ENCODE peak calls at places on chromosome 15, in six cellular contexts. D is thoracic aorta, N is endothelial cell of umbilical vein, F is spleen, L is cardiac muscle cell, M is fibroblast of lung. U is an unnamed sample.

GRCh38 chr15:60569596-60569995 is 90.7 kb upstream of the ICE2 start:
- DNase-seq in M (no peak), L (no peak), N (no peak), F (no peak), D (no peak), U (no peak)

GRCh38 chr15:99447497-99448371 is 118.0 kb upstream of the MEF2A start:
- DNase-seq in D (no peak), M (no peak), F (no peak), L (peak; percentile 59), N (peak; percentile 19), U (no peak)

GRCh38 chr15:94231728-94232086 is 346 bp downstream of the MCTP2 start:
- DNase-seq in M (no peak), D (no peak), F (no peak), L (peak; percentile 3), N (no peak), U (no peak)

GRCh38 chr15:66982816-66983215 is 82.6 kb upstream of the SMAD3 start:
- DNase-seq in F (no peak), N (no peak), D (no peak), L (no peak), M (no peak), U (no peak)

GRCh38 chr15:48285329-48286214 is 45.7 kb upstream of the DUT start:
- DNase-seq in D (peak; percentile 36), L (peak; percentile 84), N (peak; percentile 90), M (peak; percentile 94), F (no peak), U (no peak)

GRCh38 chr15:61951949-61952348 is 108.3 kb downstream of the VPS13C start:
- DNase-seq in N (peak; percentile 30), L (peak; percentile 31), M (peak; percentile 17), D (no peak), F (no peak), U (no peak)

GRCh38 chr15:25875551-25875950 is 12.4 kb upstream of the ATP10A start:
- DNase-seq in L (no peak), D (no peak), M (no peak), F (no peak), N (no peak), U (no peak)

GRCh38 chr15:91885054-91885453 is 31.5 kb downstream of the SLCO3A1 start:
- DNase-seq in N (no peak), M (no peak), D (no peak), L (no peak), F (no peak), U (no peak)

GRCh38 chr15:100713163-100713867 is 110.9 kb downstream of the ASB7 start:
- DNase-seq in N (peak; percentile 88), F (peak; percentile 57), M (no peak), D (no peak), L (peak; percentile 86), U (no peak)

GRCh38 chr15:50138391-50138790 is 19.4 kb upstream of the ATP8B4 start:
- DNase-seq in M (peak; percentile 27), N (no peak), L (peak; percentile 19), D (no peak), F (no peak), U (no peak)
- TF ChIP-seq CTCF in M (peak; percentile 10), N (no peak), L (no peak), D (no peak), F (no peak), U (no peak)

DNA sequence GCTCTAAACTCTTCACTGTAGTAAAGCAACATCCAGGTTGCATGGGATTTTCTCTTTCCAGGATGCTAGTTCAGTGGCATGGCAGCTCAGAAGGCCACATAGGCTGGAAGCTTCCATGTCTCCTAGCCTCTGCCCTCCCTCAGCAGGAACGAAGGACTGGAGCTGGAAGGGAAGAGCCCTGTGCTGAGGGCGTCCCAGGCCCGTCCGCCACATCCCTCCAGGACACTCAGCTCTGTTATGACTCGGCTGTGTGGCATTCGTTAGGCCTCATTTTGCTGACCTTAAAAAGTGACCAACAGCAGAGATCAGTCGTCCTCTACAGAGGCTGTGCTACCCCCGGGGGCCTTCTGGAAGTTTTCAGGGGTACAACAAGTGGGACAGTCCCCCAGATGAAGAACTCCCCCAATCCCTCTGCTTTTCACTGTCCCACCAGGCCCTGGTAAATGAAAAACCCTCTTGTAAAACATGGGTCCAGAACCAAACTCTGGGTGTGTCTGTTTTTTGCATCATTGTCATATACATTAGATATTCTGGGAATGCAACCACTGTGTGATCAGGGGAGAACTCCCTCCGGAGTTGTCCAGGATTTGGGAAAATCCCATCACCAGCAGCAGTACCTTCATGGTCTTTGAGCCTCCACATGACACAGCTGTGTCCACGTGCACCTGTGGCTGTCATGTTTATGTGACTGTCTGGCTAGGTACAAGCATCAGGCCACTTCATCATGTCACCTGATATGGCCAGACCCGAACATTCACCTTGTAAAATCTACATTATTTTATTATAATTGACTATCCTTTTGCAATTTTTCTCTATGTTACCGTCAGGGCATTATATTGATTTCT is 149.9 kb downstream of the OR4M2 start:
- DNase-seq in M (no peak), N (no peak), L (no peak), D (no peak), F (peak; percentile 56), U (no peak)
- H3K9me3 ChIP-seq in M (peaks cover 6% of the 10 kb centered on the region), N (peaks cover 24% of the 10 kb centered on the region), L (peaks cover 9% of the 10 kb centered on the region), D (no peaks in the 10 kb centered on the region), F (peaks cover 5% of the 10 kb centered on the region), U (no peaks in the 10 kb centered on the region)

DNA sequence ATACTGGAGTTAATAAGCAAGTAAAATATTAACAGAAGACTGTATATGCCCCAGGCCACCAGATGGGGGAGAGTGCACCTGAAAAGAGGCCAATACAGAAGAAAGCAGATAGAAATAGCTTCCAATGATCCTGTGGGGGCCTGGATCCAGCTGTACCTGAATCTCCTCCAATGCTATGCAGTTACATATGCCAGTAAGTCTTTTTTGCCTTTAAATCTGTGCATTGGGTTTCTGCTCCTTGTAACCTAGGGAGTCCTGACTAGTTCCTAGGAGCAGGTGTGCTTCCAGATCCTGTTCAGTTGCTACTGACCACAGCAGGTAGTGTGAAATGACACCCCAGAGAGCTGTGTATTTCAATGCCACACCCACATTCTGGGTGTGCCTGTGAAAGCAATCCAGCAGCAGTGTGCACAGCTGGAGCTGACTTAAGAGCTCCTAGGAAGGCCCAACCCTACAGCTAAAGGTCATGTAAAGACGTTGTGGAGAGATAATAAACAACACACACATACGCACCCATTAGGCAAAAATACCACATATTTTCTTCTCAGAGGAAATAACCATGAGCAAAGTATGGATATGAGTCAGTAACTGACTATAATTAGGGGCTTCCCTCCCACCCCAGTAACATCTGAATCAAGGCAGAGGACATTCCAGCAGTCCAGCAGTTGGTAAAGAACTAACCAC is 62.2 kb upstream of the AKAP13 start:
- DNase-seq in L (peak; percentile 80), N (peak; percentile 74), F (no peak), D (no peak), M (peak; percentile 96), U (no peak)
- TF ChIP-seq CTCF in L (no peak), N (no peak), F (no peak), D (no peak), M (peak; percentile 40), U (no peak)

GRCh38 chr15:27499191-27499590 is 528.2 kb downstream of the GABRG3 start:
- DNase-seq in N (no peak), M (no peak), L (no peak), F (no peak), D (no peak), U (no peak)
- H3K9me3 ChIP-seq in N (peaks cover 9% of the 10 kb centered on the region), M (no peaks in the 10 kb centered on the region), L (no peaks in the 10 kb centered on the region), F (peaks cover 6% of the 10 kb centered on the region), D (no peaks in the 10 kb centered on the region), U (no peaks in the 10 kb centered on the region)

GRCh38 chr15:95295311-95295710 is 1035.2 kb upstream of the NR2F2 start:
- DNase-seq in M (no peak), L (no peak), F (no peak), N (no peak), D (no peak), U (no peak)
- TF ChIP-seq CTCF in M (no peak), L (no peak), F (no peak), N (no peak), D (no peak), U (no peak)